ENCODE peak calls at places on chromosomes 4 and X, in seven cellular contexts. L is ovary, R is Panc1, H is GM06990, B is astrocyte, A is uterus, V is osteoblast. E is an unnamed sample.

GRCh38 chrX:106177106-106177981 is 9.2 kb downstream of the PWWP3B start:
- DNase-seq in L (peak), R (no peak), H (no peak), B (peak), A (peak), V (no peak), E (peak)

GRCh38 chrX:110992611-110993010 is 103.4 kb upstream of the PAK3 start:
- DNase-seq in L (peak), R (peak), H (peak), B (no peak), A (no peak), V (no peak), E (no peak)

GRCh38 chrX:41695464-41695863 is 6.7 kb downstream of the GPR34 start:
- DNase-seq in L (no peak), R (no peak), H (no peak), B (peak), A (no peak), V (no peak), E (no peak)

GRCh38 chrX:333611-334311 is 15.2 kb upstream of the GTPBP6 start:
- DNase-seq in L (no peak), R (no peak), H (no peak), B (no peak), A (no peak), V (no peak), E (no peak)

GRCh38 chr4:133668061-133668851 is 519.2 kb downstream of the PCDH10 start:
- DNase-seq in L (no peak), R (no peak), H (no peak), B (no peak), A (no peak), V (no peak), E (peak)

GRCh38 chr4:122665148-122665547 is 44.3 kb upstream of the IL21 start:
- DNase-seq in L (no peak), R (no peak), H (no peak), B (no peak), A (no peak), V (no peak), E (no peak)

GRCh38 chr4:182143822-182144620 is 99.2 kb upstream of the TENM3 start:
- DNase-seq in L (peak), R (no peak), H (peak), B (peak), A (peak), V (peak), E (no peak)

GRCh38 chr4:119212964-119213606 is 572 bp downstream of the USP53 start:
- DNase-seq in L (peak), R (peak), H (no peak), B (peak), A (peak), V (peak), E (peak)

GRCh38 chrX:39372126-39372525 is 570.9 kb downstream of the MID1IP1 start:
- DNase-seq in L (no peak), R (no peak), H (no peak), B (no peak), A (no peak), V (no peak), E (no peak)

GRCh38 chrX:126836195-126836594 is 16.7 kb downstream of the PRR32 start:
- DNase-seq in L (no peak), R (no peak), H (no peak), B (no peak), A (no peak), V (no peak), E (no peak)

GRCh38 chr4:1400191-1400805 is 5.9 kb downstream of the NKX1-1 start:
- DNase-seq in L (peak), R (no peak), H (no peak), B (no peak), A (no peak), V (peak), E (no peak)

GRCh38 chrX:85544609-85545008 is 165.1 kb upstream of the POF1B start:
- DNase-seq in L (no peak), R (no peak), H (no peak), B (no peak), A (no peak), V (no peak), E (no peak)

GRCh38 chr4:177938226-177938625 is 496.0 kb upstream of the AGA start:
- DNase-seq in L (no peak), R (no peak), H (no peak), B (no peak), A (no peak), V (peak), E (no peak)

GRCh38 chr4:125689839-125690238 is 375.1 kb downstream of the FAT4 start:
- DNase-seq in L (no peak), R (no peak), H (no peak), B (no peak), A (no peak), V (no peak), E (no peak)

GRCh38 chr4:123495530-123495929 is 98.9 kb downstream of the SPRY1 start:
- DNase-seq in L (no peak), R (no peak), H (no peak), B (no peak), A (no peak), V (no peak), E (no peak)

GRCh38 chr4:21656832-21657231 is 291.7 kb downstream of the KCNIP4 start:
- DNase-seq in L (no peak), R (no peak), H (no peak), B (peak), A (no peak), V (no peak), E (peak)

GRCh38 chr4:89162486-89162885 is 51.2 kb downstream of the TIGD2 start:
- DNase-seq in L (no peak), R (no peak), H (no peak), B (no peak), A (no peak), V (peak), E (no peak)

GRCh38 chr4:48271048-48271452 is 1.4 kb upstream of the TEC start:
- DNase-seq in L (no peak), R (no peak), H (peak), B (no peak), A (no peak), V (no peak), E (no peak)

GRCh38 chr4:56764775-56765174 is 56.7 kb downstream of the SPINK2 start:
- DNase-seq in L (no peak), R (no peak), H (no peak), B (peak), A (no peak), V (no peak), E (no peak)

GRCh38 chrX:130100180-130100579 is 10.1 kb downstream of the ELF4 start:
- DNase-seq in L (no peak), R (no peak), H (no peak), B (no peak), A (peak), V (peak), E (no peak)

GRCh38 chrX:66071116-66071515 is 31.2 kb upstream of the VSIG4 start:
- DNase-seq in L (no peak), R (no peak), H (no peak), B (no peak), A (no peak), V (no peak), E (no peak)

GRCh38 chr4:184306949-184307348 is 89.3 kb upstream of the ENPP6 start:
- DNase-seq in L (no peak), R (no peak), H (no peak), B (peak), A (no peak), V (peak), E (no peak)

GRCh38 chrX:19776753-19777152 is 110.6 kb downstream of the SH3KBP1 start:
- DNase-seq in L (no peak), R (no peak), H (peak), B (no peak), A (no peak), V (no peak), E (no peak)

GRCh38 chr4:25769251-25769650 is 93.5 kb downstream of the SEL1L3 start:
- DNase-seq in L (no peak), R (no peak), H (no peak), B (peak), A (no peak), V (peak), E (no peak)

GRCh38 chr4:134548052-134548628 is 346.6 kb upstream of the PABPC4L start:
- DNase-seq in L (no peak), R (no peak), H (no peak), B (no peak), A (no peak), V (no peak), E (no peak)

GRCh38 chr4:165580379-165580905 is 201.6 kb downstream of the CPE start:
- DNase-seq in L (no peak), R (peak), H (no peak), B (peak), A (no peak), V (peak), E (peak)

GRCh38 chr4:53866055-53866454 is 198.3 kb downstream of the CHIC2 start:
- DNase-seq in L (no peak), R (no peak), H (no peak), B (no peak), A (no peak), V (no peak), E (no peak)

GRCh38 chr4:184846531-184846930 is 20.8 kb upstream of the ACSL1 start:
- DNase-seq in L (no peak), R (no peak), H (no peak), B (no peak), A (no peak), V (no peak), E (no peak)

GRCh38 chr4:83552085-83552484 is 16.2 kb downstream of the GPAT3 start:
- DNase-seq in L (no peak), R (no peak), H (no peak), B (no peak), A (no peak), V (no peak), E (no peak)

GRCh38 chrX:68570598-68570997 is 71.7 kb downstream of the YIPF6 start:
- DNase-seq in L (no peak), R (no peak), H (no peak), B (no peak), A (no peak), V (no peak), E (no peak)

GRCh38 chrX:149937881-149938426 is 337 bp downstream of the EOLA2 start:
- DNase-seq in L (peak), R (no peak), H (no peak), B (peak), A (peak), V (peak), E (no peak)

GRCh38 chr4:57777871-57778270 is 667.7 kb upstream of the IGFBP7 start:
- DNase-seq in L (no peak), R (no peak), H (no peak), B (no peak), A (no peak), V (no peak), E (no peak)

GRCh38 chr4:159317203-159317602 is 214.3 kb downstream of the RAPGEF2 start:
- DNase-seq in L (no peak), R (no peak), H (no peak), B (no peak), A (no peak), V (no peak), E (no peak)

GRCh38 chr4:40622913-40623312 is 6.8 kb downstream of the RBM47 start:
- DNase-seq in L (no peak), R (no peak), H (peak), B (no peak), A (no peak), V (no peak), E (no peak)

GRCh38 chr4:69377562-69377961 is 97.3 kb downstream of the UGT2B28 start:
- DNase-seq in L (no peak), R (no peak), H (no peak), B (no peak), A (no peak), V (no peak), E (no peak)

GRCh38 chrX:2451456-2452316 is 49.1 kb downstream of the DHRSX start:
- DNase-seq in L (no peak), R (no peak), H (no peak), B (peak), A (no peak), V (no peak), E (no peak)

GRCh38 chr4:156956947-156957346 is 14.7 kb downstream of the PDGFC start:
- DNase-seq in L (no peak), R (no peak), H (no peak), B (no peak), A (no peak), V (no peak), E (no peak)

GRCh38 chr4:52588097-52588496 is 71.0 kb downstream of the USP46 start:
- DNase-seq in L (no peak), R (peak), H (no peak), B (no peak), A (peak), V (no peak), E (no peak)

GRCh38 chr4:141346144-141346543 is 125.4 kb downstream of the ZNF330 start:
- DNase-seq in L (no peak), R (no peak), H (no peak), B (peak), A (peak), V (no peak), E (no peak)

GRCh38 chr4:105555409-105555808 is 3.0 kb downstream of the ARHGEF38 start:
- DNase-seq in L (no peak), R (no peak), H (no peak), B (no peak), A (no peak), V (no peak), E (no peak)

GRCh38 chr4:105551968-105552746 is at the start of gene ARHGEF38:
- DNase-seq in L (no peak), R (no peak), H (no peak), B (peak), A (no peak), V (peak), E (no peak)

GRCh38 chr4:105558277-105558676 is 5.9 kb downstream of the ARHGEF38 start:
- DNase-seq in L (no peak), R (no peak), H (no peak), B (no peak), A (no peak), V (no peak), E (no peak)

GRCh38 chr4:105560488-105560887 is 8.1 kb downstream of the ARHGEF38 start:
- DNase-seq in L (no peak), R (no peak), H (no peak), B (peak), A (no peak), V (no peak), E (no peak)

GRCh38 chr4:105556175-105556574 is 3.8 kb downstream of the ARHGEF38 start:
- DNase-seq in L (no peak), R (no peak), H (no peak), B (no peak), A (no peak), V (no peak), E (no peak)
- H3K4me3 ChIP-seq in L (no peak), R (no peak), H (no peak), B (no peak), A (no peak), V (no peak), E (no peak)

DNA sequence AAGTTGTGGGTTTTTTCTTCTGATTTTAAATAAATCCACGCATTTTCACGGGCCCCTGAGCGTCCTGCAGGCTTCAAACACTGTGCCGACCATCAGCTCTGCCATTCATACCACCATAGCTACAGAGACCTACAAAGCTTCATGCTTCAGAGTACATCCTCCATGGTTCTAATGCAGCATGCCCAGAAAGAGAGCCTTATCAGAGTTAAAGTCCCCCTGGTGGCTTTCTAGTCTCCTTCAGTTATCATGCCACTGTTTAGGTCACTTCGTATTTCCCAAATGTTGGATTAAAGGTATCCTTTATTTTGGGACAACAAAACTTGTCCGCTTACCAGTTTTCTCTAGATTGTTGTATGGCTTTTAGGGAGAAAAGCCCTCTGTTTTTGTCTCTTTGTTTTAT is 66.7 kb upstream of the VCX2 start:
- DNase-seq in L (no peak), R (no peak), H (no peak), B (no peak), A (no peak), V (no peak), E (no peak)
- TF ChIP-seq CTCF in L (no peak), R (no peak), H (no peak), B (no peak), A (no peak), V (no peak), E (no peak)

DNA sequence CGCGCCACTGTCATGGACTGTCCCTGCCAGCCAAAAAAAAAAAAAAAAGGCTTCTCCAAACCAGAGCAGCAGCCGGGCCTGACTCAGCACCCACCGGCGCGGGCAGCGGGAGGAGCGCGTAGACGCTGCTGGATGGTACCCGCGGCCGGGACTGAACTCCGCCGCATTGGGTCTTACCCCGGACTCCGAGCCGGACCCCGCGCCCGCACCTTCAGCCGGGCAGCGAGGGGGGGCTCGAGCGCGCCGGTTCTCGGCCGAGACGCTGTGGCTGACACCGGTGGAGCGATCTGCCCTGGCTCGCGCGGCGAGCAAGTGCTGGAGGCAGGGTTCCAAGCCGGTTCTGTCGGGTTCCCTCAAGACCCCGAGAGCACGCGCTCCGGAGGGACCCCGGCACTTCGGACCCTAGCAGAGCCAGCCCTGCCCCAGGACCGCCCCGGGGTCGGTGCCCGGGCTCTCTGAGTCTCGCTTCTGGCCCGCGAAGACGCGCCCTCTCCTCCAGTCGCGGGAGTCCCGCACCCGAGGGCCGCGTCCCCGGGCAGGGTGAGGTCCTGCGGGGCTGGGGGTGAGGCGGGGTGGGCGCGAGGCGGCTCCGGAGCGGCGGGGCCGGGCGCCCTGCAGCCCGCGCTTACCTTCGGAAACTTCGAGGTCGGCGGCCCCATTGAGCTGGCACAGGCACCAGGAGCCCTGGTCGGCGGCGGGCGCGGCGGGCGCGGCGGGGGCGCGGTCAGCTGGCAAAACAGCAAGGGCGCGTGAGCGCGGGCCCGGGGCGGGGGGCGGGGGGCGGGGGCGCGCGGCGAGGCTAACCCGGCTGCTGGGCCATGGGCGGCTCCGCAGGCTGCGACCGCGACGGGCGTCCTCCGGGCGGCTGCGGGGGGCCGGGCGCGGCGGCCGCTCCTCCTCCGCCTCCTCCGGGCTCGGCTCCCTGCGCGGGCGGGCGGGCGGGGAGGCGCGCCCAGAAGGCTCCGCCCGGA is 11.8 kb upstream of the MAN2B2 start:
- DNase-seq in L (no peak), R (no peak), H (no peak), B (no peak), A (no peak), V (peak), E (no peak)
- H3K4me3 ChIP-seq in L (peak), R (peak), H (no peak), B (peak), A (no peak), V (peak), E (peak)

DNA sequence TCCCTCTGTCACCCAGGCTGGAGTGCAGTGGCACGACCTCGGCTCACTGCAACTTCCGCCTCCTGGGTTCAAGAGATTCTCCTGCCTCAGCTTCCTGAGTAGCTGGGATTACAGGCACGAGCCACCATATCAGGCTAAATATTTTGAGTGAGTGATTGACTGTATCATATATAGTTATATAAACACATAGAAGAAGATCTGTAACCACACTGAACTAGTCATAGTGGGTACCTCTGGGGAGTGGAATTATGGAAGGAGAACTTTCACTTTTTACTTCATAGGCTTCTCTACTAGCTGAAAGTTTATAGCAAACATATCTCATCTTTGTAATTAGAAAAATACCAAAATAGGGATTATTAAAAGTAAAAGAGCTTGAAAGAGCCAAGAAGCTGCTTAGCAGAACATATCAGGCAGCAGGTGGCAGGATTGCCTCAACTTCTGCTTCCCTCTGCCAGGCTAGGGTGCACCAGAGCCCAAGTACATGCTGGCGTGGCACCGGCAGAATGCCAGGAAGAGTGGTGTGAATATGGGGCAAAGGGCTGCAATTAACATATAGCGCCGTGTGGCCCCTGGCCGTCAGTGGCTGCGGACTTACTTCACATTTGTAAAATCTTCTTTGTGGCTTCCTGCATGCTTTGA is 39.5 kb upstream of the CD40LG start:
- DNase-seq in L (no peak), R (no peak), H (no peak), B (no peak), A (no peak), V (peak), E (no peak)
- TF ChIP-seq CTCF in L (no peak), R (peak), H (peak), B (no peak), A (no peak), V (peak), E (peak)

GRCh38 chr4:37983951-37984350 is 23.8 kb downstream of the PTTG2 start:
- DNase-seq in L (no peak), R (no peak), H (no peak), B (no peak), A (no peak), V (no peak), E (no peak)

GRCh38 chr4:37978509-37978908 is 18.3 kb downstream of the PTTG2 start:
- DNase-seq in L (no peak), R (no peak), H (peak), B (no peak), A (no peak), V (no peak), E (no peak)

GRCh38 chr4:37982736-37983135 is 22.5 kb downstream of the PTTG2 start:
- DNase-seq in L (no peak), R (no peak), H (no peak), B (no peak), A (no peak), V (no peak), E (no peak)

GRCh38 chr4:37981844-37982720 is 21.9 kb downstream of the PTTG2 start:
- DNase-seq in L (no peak), R (no peak), H (no peak), B (peak), A (no peak), V (no peak), E (peak)

DNA sequence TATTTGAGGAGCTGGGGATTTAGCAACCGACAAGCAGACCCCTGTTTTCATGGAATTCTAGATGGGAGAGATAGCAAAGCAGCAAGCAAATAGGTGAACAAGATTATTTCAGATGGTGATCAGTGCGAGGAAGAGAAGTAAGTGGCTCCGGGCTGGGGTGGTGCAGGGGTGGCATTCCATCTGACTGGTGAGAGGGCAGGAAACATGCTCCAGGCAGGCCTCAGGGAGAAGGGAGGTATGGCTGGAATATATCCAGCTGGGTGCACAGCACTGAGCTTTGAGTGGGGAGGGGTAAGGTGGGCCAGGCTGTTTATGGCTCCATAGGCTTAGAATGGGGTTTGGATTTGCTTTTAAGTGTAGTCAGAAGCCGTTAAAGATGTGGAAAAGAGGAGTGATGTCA is 21.2 kb downstream of the PTTG2 start:
- DNase-seq in L (no peak), R (no peak), H (no peak), B (no peak), A (no peak), V (no peak), E (no peak)
- H3K4me3 ChIP-seq in L (peak), R (no peak), H (no peak), B (no peak), A (peak), V (no peak), E (no peak)